ENCODE peak calls at places on chromosomes 3 and 15, in nine cellular contexts. L, C, N, I, R, D, H, G and J are unnamed samples.

GRCh38 chr3:147945968-147946519 is 536.9 kb downstream of the ZIC1 start:
- DNase-seq in H (peak; percentile 94), G (peak; percentile 18), C (peak; percentile 61), R (peak; percentile 33), N (peak; percentile 61), D (peak; percentile 80), L (no peak), I (no peak), J (no peak)

GRCh38 chr15:41607033-41607432 is 48.0 kb downstream of the TYRO3 start:
- DNase-seq in R (no peak), I (no peak), C (peak; percentile 64), G (peak; percentile 39), D (peak; percentile 84), L (no peak), H (peak; percentile 96), N (no peak), J (no peak)

GRCh38 chr15:99305761-99306505 is 54.7 kb downstream of the LRRC28 start:
- DNase-seq in L (peak; percentile 77), G (no peak), R (peak; percentile 59), N (peak; percentile 59), H (peak; percentile 87), I (no peak), D (no peak), C (peak; percentile 65), J (no peak)

GRCh38 chr3:176514297-176514696 is 683.0 kb downstream of the TBL1XR1 start:
- DNase-seq in H (peak; percentile 57), I (peak; percentile 56), N (peak; percentile 34), D (no peak), R (no peak), C (peak; percentile 80), G (no peak), L (no peak), J (no peak)

GRCh38 chr15:67369359-67369758 is 114.8 kb downstream of the IQCH start:
- DNase-seq in G (no peak), D (no peak), N (no peak), C (no peak), I (no peak), L (no peak), H (no peak), R (no peak), J (no peak)

GRCh38 chr15:99925661-99926461 is 192.6 kb upstream of the LYSMD4 start:
- DNase-seq in N (peak; percentile 41), L (no peak), I (peak; percentile 25), R (peak; percentile 62), G (peak; percentile 70), D (no peak), C (peak; percentile 13), H (no peak), J (peak; percentile 84)

GRCh38 chr3:197494366-197495058 is 61.3 kb downstream of the BDH1 start:
- DNase-seq in I (no peak), R (no peak), G (peak; percentile 60), L (no peak), C (peak; percentile 16), N (peak; percentile 67), H (peak; percentile 65), D (no peak), J (no peak)

GRCh38 chr3:163490119-163490518 is 1588.2 kb downstream of the SI start:
- DNase-seq in D (peak; percentile 2), R (no peak), H (no peak), G (peak; percentile 31), C (peak; percentile 79), I (peak; percentile 24), N (peak; percentile 73), L (no peak), J (no peak)

GRCh38 chr3:16050641-16051467 is 123.6 kb upstream of the GALNT15 start:
- DNase-seq in D (no peak), R (peak; percentile 22), L (no peak), C (no peak), I (peak; percentile 43), N (no peak), H (no peak), G (no peak), J (no peak)